ENCODE peak calls at places on chromosomes 11 and 22, in four cellular contexts. One of them, this sample, is unnamed.

GRCh38 chr11:76835928-76836612 is 24.6 kb upstream of the ACER3 start:
- DNase-seq in vagina: no peak
- DNase-seq in breast epithelium: peak
- DNase-seq in GM23338: no peak
- DNase-seq in this sample: no peak

GRCh38 chr22:17501679-17502285 is 61.5 kb upstream of the SLC25A18 start:
- DNase-seq in vagina: no peak
- DNase-seq in breast epithelium: no peak
- DNase-seq in GM23338: peak
- DNase-seq in this sample: peak

GRCh38 chr11:23856654-23857053 is 640.2 kb upstream of the LUZP2 start:
- DNase-seq in vagina: no peak
- DNase-seq in breast epithelium: no peak
- DNase-seq in GM23338: no peak
- DNase-seq in this sample: no peak

GRCh38 chr22:48429621-48430020 is 1398.1 kb downstream of the BRD1 start:
- DNase-seq in vagina: no peak
- DNase-seq in breast epithelium: no peak
- DNase-seq in GM23338: no peak
- DNase-seq in this sample: no peak

GRCh38 chr22:30290679-30291333 is 1.5 kb upstream of the CASTOR1 start:
- DNase-seq in vagina: no peak
- DNase-seq in breast epithelium: peak
- DNase-seq in GM23338: peak
- DNase-seq in this sample: no peak

GRCh38 chr11:63668396-63668795 is 2.8 kb downstream of the ATL3 start:
- DNase-seq in vagina: no peak
- DNase-seq in breast epithelium: no peak
- DNase-seq in GM23338: no peak
- DNase-seq in this sample: no peak

GRCh38 chr11:123700774-123701173 is 40.7 kb downstream of the ZNF202 start:
- DNase-seq in vagina: no peak
- DNase-seq in breast epithelium: no peak
- DNase-seq in GM23338: peak
- DNase-seq in this sample: no peak

GRCh38 chr11:112277937-112278336 is 17.3 kb upstream of the PLET1 start:
- DNase-seq in vagina: no peak
- DNase-seq in breast epithelium: peak
- DNase-seq in GM23338: no peak
- DNase-seq in this sample: no peak

GRCh38 chr11:83641511-83641910 is 355.3 kb upstream of the CCDC90B start:
- DNase-seq in vagina: no peak
- DNase-seq in breast epithelium: no peak
- DNase-seq in GM23338: peak
- DNase-seq in this sample: no peak

GRCh38 chr11:13040969-13041561 is 31.9 kb downstream of the RASSF10 start:
- DNase-seq in vagina: no peak
- DNase-seq in breast epithelium: peak
- DNase-seq in GM23338: no peak
- DNase-seq in this sample: no peak
- TF ChIP-seq POLR2AphosphoS5 in vagina: no peak
- TF ChIP-seq POLR2AphosphoS5 in breast epithelium: no peak
- TF ChIP-seq POLR2AphosphoS5 in GM23338: no peak
- TF ChIP-seq POLR2AphosphoS5 in this sample: no peak

DNA sequence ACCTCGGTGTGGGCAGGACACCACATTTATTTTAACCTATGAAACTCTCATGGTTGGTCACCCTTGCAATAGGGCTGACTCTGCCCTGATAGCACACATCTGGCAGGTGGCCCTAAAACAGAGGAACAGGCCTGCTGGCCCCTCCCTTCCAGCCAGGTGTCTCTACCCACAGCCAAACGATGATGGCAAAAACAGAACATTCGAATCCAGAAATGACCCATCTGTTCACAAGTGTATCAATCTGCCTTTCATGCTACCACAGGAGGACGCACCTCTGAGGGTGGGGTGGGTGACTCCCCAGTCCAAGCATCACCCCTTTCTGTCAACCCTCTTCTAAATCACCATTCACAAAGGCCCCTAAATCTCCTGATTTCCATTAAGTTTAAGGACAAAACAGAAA is 118.1 kb downstream of the ETS1 start:
- DNase-seq in vagina: no peak
- DNase-seq in breast epithelium: no peak
- DNase-seq in GM23338: no peak
- DNase-seq in this sample: no peak
- TF ChIP-seq POLR2AphosphoS5 in vagina: no peak
- TF ChIP-seq POLR2AphosphoS5 in breast epithelium: no peak
- TF ChIP-seq POLR2AphosphoS5 in GM23338: no peak
- TF ChIP-seq POLR2AphosphoS5 in this sample: peak

GRCh38 chr11:66708026-66708579 is 20.9 kb downstream of the SPTBN2 start:
- DNase-seq in vagina: no peak
- DNase-seq in breast epithelium: no peak
- DNase-seq in GM23338: no peak
- DNase-seq in this sample: no peak

GRCh38 chr11:66705587-66706335 is 23.3 kb downstream of the SPTBN2 start:
- DNase-seq in vagina: no peak
- DNase-seq in breast epithelium: no peak
- DNase-seq in GM23338: no peak
- DNase-seq in this sample: no peak

GRCh38 chr11:66708701-66709100 is 20.3 kb downstream of the SPTBN2 start:
- DNase-seq in vagina: no peak
- DNase-seq in breast epithelium: no peak
- DNase-seq in GM23338: no peak
- DNase-seq in this sample: no peak

GRCh38 chr11:66707486-66707885 is 21.5 kb downstream of the SPTBN2 start:
- DNase-seq in vagina: no peak
- DNase-seq in breast epithelium: no peak
- DNase-seq in GM23338: no peak
- DNase-seq in this sample: no peak

DNA sequence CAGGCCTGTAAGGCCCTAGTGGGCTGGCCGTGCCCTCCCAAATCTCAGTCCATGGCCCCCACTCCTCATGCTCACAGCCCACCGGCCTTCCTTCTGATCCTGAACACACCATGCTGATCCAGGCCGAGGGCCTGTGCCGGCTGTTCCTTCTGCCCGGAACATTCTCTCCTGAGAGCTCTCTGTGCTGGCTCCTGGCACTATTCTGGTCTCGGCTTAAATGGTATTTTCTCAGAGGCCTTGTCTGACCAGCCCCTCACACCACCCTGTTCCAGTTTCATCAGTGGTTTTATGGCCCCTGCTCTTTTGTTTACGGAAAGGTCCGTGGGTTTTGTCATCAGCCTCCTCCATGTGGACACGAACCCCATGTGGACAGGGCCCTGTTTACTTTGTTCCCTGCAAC is 22.0 kb downstream of the SPTBN2 start:
- DNase-seq in vagina: no peak
- DNase-seq in breast epithelium: no peak
- DNase-seq in GM23338: no peak
- DNase-seq in this sample: no peak
- TF ChIP-seq POLR2AphosphoS5 in vagina: no peak
- TF ChIP-seq POLR2AphosphoS5 in breast epithelium: no peak
- TF ChIP-seq POLR2AphosphoS5 in GM23338: no peak
- TF ChIP-seq POLR2AphosphoS5 in this sample: no peak

DNA sequence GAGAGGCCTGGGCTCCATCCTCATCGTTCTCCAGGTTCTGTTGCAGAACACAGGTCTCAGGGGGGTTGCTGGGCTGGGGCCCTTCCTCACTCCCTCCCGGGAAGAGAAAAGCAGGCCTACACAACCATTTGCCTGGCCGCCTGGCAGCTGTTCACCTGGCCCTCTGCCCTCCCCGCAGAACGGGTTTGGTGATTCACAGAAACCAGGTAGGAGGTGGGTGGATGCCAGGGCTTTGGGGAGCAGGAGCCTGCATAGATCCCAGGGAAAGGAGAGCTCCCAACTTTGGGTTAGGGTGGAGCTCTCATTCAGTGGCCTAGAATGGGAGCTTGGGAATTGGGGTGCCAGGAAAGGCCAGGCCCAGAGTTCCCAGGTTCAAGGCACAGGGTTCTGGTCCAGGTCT is 995 bp downstream of the TMEM134 start:
- DNase-seq in vagina: no peak
- DNase-seq in breast epithelium: peak
- DNase-seq in GM23338: no peak
- DNase-seq in this sample: no peak
- TF ChIP-seq POLR2AphosphoS5 in vagina: peak
- TF ChIP-seq POLR2AphosphoS5 in breast epithelium: peak
- TF ChIP-seq POLR2AphosphoS5 in GM23338: no peak
- TF ChIP-seq POLR2AphosphoS5 in this sample: no peak

GRCh38 chr22:43292633-43293025 is 50.5 kb downstream of the SCUBE1 start:
- DNase-seq in vagina: no peak
- DNase-seq in breast epithelium: no peak
- DNase-seq in GM23338: no peak
- DNase-seq in this sample: no peak

GRCh38 chr22:43295660-43296059 is 47.5 kb downstream of the SCUBE1 start:
- DNase-seq in vagina: no peak
- DNase-seq in breast epithelium: no peak
- DNase-seq in GM23338: no peak
- DNase-seq in this sample: no peak

GRCh38 chr22:43293259-43293658 is 49.9 kb downstream of the SCUBE1 start:
- DNase-seq in vagina: no peak
- DNase-seq in breast epithelium: peak
- DNase-seq in GM23338: no peak
- DNase-seq in this sample: no peak

GRCh38 chr22:43295173-43295572 is 48.0 kb downstream of the SCUBE1 start:
- DNase-seq in vagina: no peak
- DNase-seq in breast epithelium: no peak
- DNase-seq in GM23338: no peak
- DNase-seq in this sample: no peak

DNA sequence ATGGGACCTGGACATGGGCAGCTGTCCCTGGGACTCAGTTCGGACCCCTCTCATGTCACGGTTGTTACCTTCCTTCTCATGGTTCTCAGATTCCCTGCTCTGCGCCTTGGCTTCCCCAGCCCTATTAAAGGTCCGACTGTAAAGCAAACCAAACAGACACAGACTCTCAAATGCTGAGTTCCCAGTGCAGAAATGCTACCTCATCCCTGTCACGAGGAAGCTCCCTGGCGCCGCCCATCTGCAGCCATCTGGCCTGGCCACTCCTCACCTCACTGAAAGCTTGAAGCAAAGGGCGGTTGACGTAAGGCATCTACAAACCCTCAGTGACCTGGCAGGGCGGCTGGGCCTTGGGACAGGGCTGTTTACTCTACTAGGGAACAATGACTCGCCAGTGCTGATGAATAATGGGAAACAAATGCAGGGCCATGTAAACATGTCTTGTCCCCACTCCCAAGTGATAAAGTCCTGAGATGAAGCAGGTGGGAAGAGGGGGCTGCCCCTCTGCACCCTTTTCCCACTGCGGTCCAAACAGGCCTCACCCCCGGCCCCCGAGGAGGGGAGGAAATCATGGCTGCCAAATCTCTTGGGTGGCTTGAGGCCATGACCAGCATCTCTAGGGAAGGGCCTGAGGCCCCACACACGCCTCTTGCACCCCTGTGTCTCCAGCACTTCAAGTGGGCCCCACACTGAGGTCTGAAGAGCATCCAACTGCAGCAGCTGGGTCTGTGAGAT is 49.3 kb downstream of the SCUBE1 start:
- DNase-seq in vagina: no peak
- DNase-seq in breast epithelium: peak
- DNase-seq in GM23338: no peak
- DNase-seq in this sample: no peak
- TF ChIP-seq POLR2AphosphoS5 in vagina: no peak
- TF ChIP-seq POLR2AphosphoS5 in breast epithelium: no peak
- TF ChIP-seq POLR2AphosphoS5 in GM23338: no peak
- TF ChIP-seq POLR2AphosphoS5 in this sample: no peak

DNA sequence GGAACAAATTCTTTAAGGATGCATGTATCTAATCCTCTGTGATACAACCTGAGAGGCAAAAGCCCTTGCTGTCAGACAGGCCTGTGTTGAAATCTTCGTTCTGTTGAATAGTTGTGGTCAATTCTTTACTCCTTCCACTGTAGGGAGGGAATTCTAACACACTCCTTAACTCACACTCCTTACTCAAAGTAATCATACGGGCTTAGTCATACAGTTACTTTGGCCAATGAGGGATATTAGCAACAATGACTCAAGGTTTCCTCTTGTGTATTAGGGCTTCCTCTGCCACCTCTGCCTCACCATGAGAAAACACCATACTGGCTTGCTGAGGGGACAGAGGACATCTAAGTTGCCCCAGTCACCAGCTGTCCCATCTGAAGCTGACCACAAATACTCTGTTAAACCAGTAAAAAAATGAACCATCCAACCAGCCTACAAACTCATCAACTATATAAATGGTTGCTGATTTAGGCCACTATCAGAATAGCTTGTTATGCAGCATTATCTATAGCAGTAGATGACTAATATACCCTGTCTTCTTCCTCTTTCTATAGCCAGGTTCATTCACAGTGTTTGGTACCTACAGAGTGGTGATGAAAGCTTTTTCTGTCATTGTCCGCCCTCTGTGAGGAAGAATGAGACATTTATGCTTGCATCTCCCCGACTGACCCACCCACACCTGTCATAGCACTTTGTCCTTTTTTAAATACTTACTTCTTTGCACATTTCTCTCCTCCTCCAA is 322.8 kb upstream of the SYN3 start:
- DNase-seq in vagina: no peak
- DNase-seq in breast epithelium: no peak
- DNase-seq in GM23338: no peak
- DNase-seq in this sample: no peak
- TF ChIP-seq POLR2AphosphoS5 in vagina: no peak
- TF ChIP-seq POLR2AphosphoS5 in breast epithelium: no peak
- TF ChIP-seq POLR2AphosphoS5 in GM23338: no peak
- TF ChIP-seq POLR2AphosphoS5 in this sample: no peak

DNA sequence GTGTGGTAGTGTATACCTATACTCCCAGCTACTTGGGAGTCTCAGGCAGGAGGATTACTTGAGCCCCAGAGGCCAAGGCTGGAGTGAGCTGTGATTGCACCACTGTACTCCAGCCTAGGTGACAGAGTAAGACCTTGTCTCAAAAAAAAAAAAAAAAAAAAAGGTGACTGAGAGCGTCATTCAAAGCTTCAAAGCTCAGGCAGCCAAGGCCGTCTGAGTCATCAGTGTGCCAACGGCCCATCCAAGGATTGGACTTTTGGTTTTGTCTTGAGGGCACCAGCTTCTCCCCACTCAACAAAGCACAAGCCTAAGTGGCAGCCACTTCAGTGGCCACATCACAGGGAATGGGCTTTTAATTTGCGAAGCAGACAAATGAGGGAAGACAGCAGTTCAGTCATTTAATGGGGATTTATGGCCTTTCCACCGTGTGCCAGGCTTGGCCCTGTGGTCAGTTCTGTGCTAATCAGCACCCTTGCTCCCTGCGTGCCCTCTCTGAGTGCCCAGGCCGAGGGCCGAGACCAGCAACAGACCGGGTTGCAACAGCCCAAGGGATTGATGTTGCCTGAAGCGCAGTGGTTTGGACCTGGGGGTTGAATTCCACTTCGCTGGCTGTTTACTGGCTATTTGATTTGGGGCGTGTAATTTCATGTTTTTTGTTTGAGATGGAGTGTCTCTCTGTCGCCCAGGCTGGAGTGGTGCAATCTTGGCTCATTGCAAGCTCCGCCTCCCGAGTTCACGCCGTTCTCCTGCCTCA is 30.2 kb upstream of the CRYBB3 start:
- DNase-seq in vagina: no peak
- DNase-seq in breast epithelium: no peak
- DNase-seq in GM23338: no peak
- DNase-seq in this sample: no peak
- TF ChIP-seq POLR2AphosphoS5 in vagina: no peak
- TF ChIP-seq POLR2AphosphoS5 in breast epithelium: no peak
- TF ChIP-seq POLR2AphosphoS5 in GM23338: no peak
- TF ChIP-seq POLR2AphosphoS5 in this sample: no peak

This sample was measured in GM12891.